ENCODE peak calls at places on chromosomes 16 and 17, in ten cellular contexts. W is iPS-NIHi11, O is Right ventricle myocardium superior, A is stomach, B is nucleus accumbens, T is osteocyte, F is ELR, D is amygdala, E is dermis blood vessel endothelial cell, Z is ACHN. I is an unnamed sample.
A peak's percentile ranks its signal among the peaks of the same experiment; 100 is the strongest.

GRCh38 chr16:12311887-12312286 is 335.4 kb downstream of the SNX29 start:
- DNase-seq in W (no peak), O (no peak), A (no peak), B (no peak), T (no peak), F (peak; percentile 8), D (no peak), E (peak; percentile 39), Z (no peak), I (no peak)

GRCh38 chr17:48795444-48796162 is 21.4 kb downstream of the TTLL6 start:
- DNase-seq in W (no peak), O (no peak), A (no peak), B (no peak), T (no peak), F (peak; percentile 88), D (no peak), E (no peak), Z (peak; percentile 97), I (no peak)

GRCh38 chr17:9790889-9791876 is at the start of gene DHRS7C:
- DNase-seq in W (no peak), O (peak; percentile 66), A (no peak), B (no peak), T (no peak), F (no peak), D (no peak), E (no peak), Z (no peak), I (no peak)

GRCh38 chr17:64920419-64921172 is 1.3 kb upstream of the LRRC37A3 start:
- DNase-seq in W (no peak), O (no peak), A (no peak), B (no peak), T (no peak), F (peak; percentile 28), D (peak; percentile 9), E (no peak), Z (peak; percentile 18), I (no peak)

GRCh38 chr17:16287563-16288027 is 65.7 kb downstream of the CENPV start:
- DNase-seq in W (no peak), O (no peak), A (peak; percentile 37), B (no peak), T (no peak), F (peak; percentile 59), D (no peak), E (peak; percentile 57), Z (peak; percentile 33), I (peak; percentile 66)

GRCh38 chr16:66741131-66741900 is 10.1 kb downstream of the DYNC1LI2 start:
- DNase-seq in W (peak; percentile 50), O (peak; percentile 91), A (peak; percentile 91), B (peak; percentile 90), T (peak; percentile 93), F (peak; percentile 87), D (peak; percentile 96), E (peak; percentile 96), Z (peak; percentile 95), I (peak; percentile 99)

GRCh38 chr16:87728026-87728425 is 37.8 kb downstream of the KLHDC4 start:
- DNase-seq in W (no peak), O (no peak), A (no peak), B (no peak), T (no peak), F (peak; percentile 45), D (no peak), E (no peak), Z (peak; percentile 33), I (no peak)

GRCh38 chr16:5504028-5504758 is 406.6 kb upstream of the EEF2KMT start:
- DNase-seq in W (no peak), O (no peak), A (peak; percentile 58), B (peak; percentile 39), T (no peak), F (no peak), D (peak; percentile 57), E (no peak), Z (no peak), I (no peak)

GRCh38 chr16:7577588-7577987 is 244.9 kb downstream of the RBFOX1 start:
- DNase-seq in W (no peak), O (no peak), A (no peak), B (no peak), T (no peak), F (no peak), D (no peak), E (no peak), Z (no peak), I (no peak)

GRCh38 chr16:70250748-70251650 is 741 bp downstream of the EXOSC6 start:
- DNase-seq in W (peak; percentile 67), O (peak; percentile 60), A (peak; percentile 52), B (no peak), T (no peak), F (peak; percentile 64), D (peak; percentile 26), E (peak; percentile 79), Z (peak; percentile 58), I (peak; percentile 72)

GRCh38 chr17:9360610-9361571 is 214.7 kb downstream of the STX8 start:
- DNase-seq in W (peak; percentile 27), O (no peak), A (no peak), B (no peak), T (no peak), F (peak; percentile 77), D (no peak), E (no peak), Z (peak; percentile 29), I (no peak)

I was measured in endothelial cell of umbilical vein.